ENCODE peak calls at places on chromosome 11, in five cellular contexts. G, R, V, B and M are unnamed samples.

GRCh38 chr11:125264091-125265022 is 99.8 kb downstream of the PKNOX2 start:
- DNase-seq in R (no peak), G (no peak), B (no peak), V (no peak), M (no peak)

GRCh38 chr11:94185387-94186084 is 56.9 kb downstream of the PANX1 start:
- DNase-seq in B (no peak), G (peak), R (no peak), V (peak), M (no peak)

GRCh38 chr11:80873309-80873999 is 1432.6 kb upstream of the TENM4 start:
- DNase-seq in V (no peak), B (no peak), G (peak), R (no peak), M (no peak)

GRCh38 chr11:72985645-72986044 is 156.5 kb downstream of the FCHSD2 start:
- DNase-seq in V (no peak), R (no peak), B (no peak), G (peak), M (no peak)

GRCh38 chr11:87871071-87871470 is 304.2 kb downstream of the RAB38 start:
- DNase-seq in B (no peak), V (no peak), G (no peak), R (no peak), M (no peak)

GRCh38 chr11:10295056-10295901 is 1.3 kb upstream of the SBF2 start:
- DNase-seq in G (peak), V (no peak), B (no peak), R (no peak), M (no peak)

GRCh38 chr11:45654242-45654641 is 11.2 kb downstream of the CHST1 start:
- DNase-seq in G (no peak), R (no peak), V (no peak), B (no peak), M (no peak)

GRCh38 chr11:61918251-61919112 is 1.1 kb upstream of the RAB3IL1 start:
- DNase-seq in V (no peak), R (no peak), G (peak), B (peak), M (peak)

GRCh38 chr11:92929168-92930053 is 40.0 kb upstream of the MTNR1B start:
- DNase-seq in B (no peak), V (no peak), R (no peak), G (no peak), M (no peak)

GRCh38 chr11:131476266-131476665 is 105.9 kb downstream of the NTM start:
- DNase-seq in G (no peak), V (no peak), R (no peak), B (no peak), M (no peak)

GRCh38 chr11:74749127-74749964 is 697 bp downstream of the RNF169 start:
- DNase-seq in V (no peak), G (peak), R (peak), B (peak), M (peak)

GRCh38 chr11:13405220-13405619 is 57.8 kb downstream of the BTBD10 start:
- DNase-seq in V (no peak), R (no peak), B (no peak), G (no peak), M (no peak)

GRCh38 chr11:36534276-36534675 is 24.2 kb upstream of the TRAF6 start:
- DNase-seq in B (no peak), R (no peak), G (no peak), V (no peak), M (no peak)

GRCh38 chr11:111097191-111097590 is 148.3 kb upstream of the POU2AF2 start:
- DNase-seq in G (peak), B (peak), V (no peak), R (no peak), M (no peak)

GRCh38 chr11:133157180-133157579 is 375.1 kb downstream of the OPCML start:
- DNase-seq in G (no peak), R (no peak), B (no peak), V (no peak), M (no peak)
- TF ChIP-seq CTCF in G (no peak), R (peak), B (peak), V (no peak), M (no peak)

GRCh38 chr11:102064316-102064715 is 17.1 kb downstream of the CFAP300 start:
- DNase-seq in R (no peak), V (no peak), G (no peak), B (no peak), M (no peak)

GRCh38 chr11:102062106-102062505 is 14.9 kb downstream of the CFAP300 start:
- DNase-seq in R (no peak), B (no peak), G (no peak), V (no peak), M (no peak)

DNA sequence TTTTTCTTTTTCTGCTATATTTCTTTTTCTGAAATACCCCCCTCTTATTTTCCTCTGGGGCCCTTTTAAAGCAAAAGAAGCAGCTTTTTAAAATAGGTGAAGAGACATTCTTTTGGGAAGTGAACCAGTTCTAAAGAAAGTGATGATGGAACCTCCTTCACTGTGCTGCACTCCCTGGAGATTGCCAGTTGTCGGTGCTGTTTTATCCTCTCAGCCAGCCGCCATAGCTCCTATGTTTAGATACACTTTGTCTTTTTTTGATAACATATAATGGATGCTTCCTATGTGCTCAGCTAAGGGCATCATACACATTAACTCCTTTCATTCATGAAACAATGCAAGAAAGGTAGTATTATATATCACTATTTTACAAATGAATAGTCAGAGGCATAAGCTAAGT is 14.0 kb downstream of the CFAP300 start:
- DNase-seq in G (peak), R (no peak), B (no peak), V (no peak), M (no peak)
- TF ChIP-seq CTCF in G (peak), R (no peak), B (peak), V (peak), M (no peak)

GRCh38 chr11:134558258-134558835 is 146.3 kb upstream of the B3GAT1 start:
- DNase-seq in R (no peak), V (no peak), G (no peak), B (no peak), M (no peak)
- TF ChIP-seq CTCF in R (no peak), V (no peak), G (no peak), B (no peak), M (no peak)

GRCh38 chr11:120694706-120695105 is 183.2 kb downstream of the GRIK4 start:
- DNase-seq in V (no peak), B (no peak), R (no peak), G (no peak), M (no peak)

GRCh38 chr11:120698918-120699317 is 187.4 kb downstream of the GRIK4 start:
- DNase-seq in R (no peak), G (no peak), V (no peak), B (no peak), M (no peak)

GRCh38 chr11:120695426-120695825 is 183.9 kb downstream of the GRIK4 start:
- DNase-seq in V (no peak), G (no peak), R (no peak), B (no peak), M (no peak)

DNA sequence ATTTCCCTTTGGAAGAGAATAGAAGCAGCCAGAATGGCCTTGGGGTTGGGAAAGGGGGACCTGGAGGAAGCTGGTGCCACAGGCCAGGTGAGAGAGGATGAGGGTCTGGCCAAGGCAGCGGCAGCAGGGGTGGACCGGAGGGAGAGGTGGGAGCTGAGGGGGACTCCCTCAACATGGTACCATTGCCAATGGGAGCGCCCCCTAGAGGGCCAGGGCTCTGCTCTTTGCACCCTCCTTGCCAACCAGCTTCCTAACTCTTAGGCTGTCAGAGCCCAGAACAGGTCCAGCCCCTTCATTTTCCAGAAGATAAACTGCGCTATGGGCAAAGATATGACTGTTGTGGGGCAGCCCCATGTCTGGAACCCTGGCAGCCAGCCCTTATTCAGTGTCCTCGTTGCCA is 185.0 kb downstream of the GRIK4 start:
- DNase-seq in V (no peak), G (no peak), R (no peak), B (no peak), M (no peak)
- TF ChIP-seq CTCF in V (peak), G (no peak), R (peak), B (no peak), M (no peak)

DNA sequence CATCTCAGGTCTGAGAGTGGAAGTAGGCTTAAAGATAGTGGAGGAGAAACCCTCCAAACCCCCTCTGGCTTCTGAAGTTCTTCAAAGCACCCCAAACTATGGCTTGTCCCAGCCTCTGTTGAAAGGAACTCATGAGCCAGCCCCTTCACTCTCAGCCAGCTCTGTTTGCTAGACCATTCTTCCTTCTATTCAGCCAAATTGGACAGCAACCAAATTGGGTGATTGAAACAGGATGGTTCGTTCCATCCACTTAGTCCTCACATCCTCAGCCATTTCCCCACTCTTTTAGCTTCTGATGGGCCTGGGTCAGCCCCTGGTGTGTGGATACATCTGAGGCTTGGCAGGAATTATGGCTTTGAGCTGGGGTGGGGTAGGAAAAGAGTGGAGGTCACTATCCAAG is 4.5 kb downstream of the HTR3A start:
- DNase-seq in G (no peak), R (no peak), V (no peak), B (no peak), M (no peak)
- TF ChIP-seq CTCF in G (no peak), R (no peak), V (no peak), B (no peak), M (no peak)

DNA sequence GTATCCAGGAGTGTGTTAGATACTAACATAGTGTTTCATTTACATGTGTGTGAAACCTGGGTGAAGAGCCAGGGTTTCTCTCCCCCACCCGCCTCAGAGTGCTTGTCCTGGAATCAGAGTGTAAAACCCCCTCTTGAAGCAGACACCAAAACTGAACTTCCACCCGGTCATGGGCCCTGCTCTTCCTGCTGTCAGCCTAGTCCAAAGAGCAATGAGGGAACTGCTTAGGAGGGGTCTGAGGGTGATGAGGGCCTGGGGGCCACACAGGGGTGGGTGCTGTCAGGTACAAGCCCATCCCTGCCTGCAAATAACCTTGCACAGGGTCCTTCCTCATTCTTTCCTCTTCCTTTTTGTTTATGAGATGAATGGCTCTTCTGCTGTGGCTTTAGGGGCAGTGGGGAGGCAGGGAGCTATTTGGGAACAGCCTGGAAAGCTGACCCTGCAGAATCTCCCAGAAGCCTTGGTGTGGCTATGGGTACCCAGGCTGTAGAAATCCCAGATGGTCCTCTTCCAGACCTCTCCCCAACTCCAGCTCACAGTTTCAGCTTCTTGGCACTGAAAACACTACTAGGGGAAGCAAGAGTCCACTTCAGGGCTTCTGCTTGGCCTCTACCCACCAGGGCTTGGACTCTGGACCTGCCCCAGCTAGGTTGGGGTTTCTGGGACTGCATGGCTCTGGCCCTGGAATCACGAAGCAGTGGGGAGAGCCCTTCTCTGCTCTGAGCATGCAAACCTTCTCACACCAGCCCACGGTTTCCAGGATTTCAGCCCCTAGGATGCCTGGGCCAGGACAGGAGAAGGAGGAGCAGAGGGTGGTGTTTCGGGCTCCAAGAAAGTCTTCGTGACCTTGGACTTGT is 8.5 kb downstream of the BATF2 start:
- DNase-seq in R (no peak), B (no peak), G (no peak), V (no peak), M (no peak)
- TF ChIP-seq CTCF in R (no peak), B (no peak), G (no peak), V (no peak), M (no peak)

GRCh38 chr11:844693-845644 is 2.3 kb downstream of the TSPAN4 start:
- DNase-seq in V (peak), G (peak), B (no peak), R (no peak), M (peak)
- TF ChIP-seq CTCF in V (no peak), G (no peak), B (peak), R (no peak), M (no peak)